ENCODE peak calls at places on chromosomes 16 and 17, in eight cellular contexts. A is lung, L is Panc1, Q is WTC11, H is choroid plexus epithelial cell, B is psoas muscle, V is lower leg skin, E is adrenal gland. D is an unnamed sample.

GRCh38 chr17:59851431-59852375 is 41.0 kb downstream of the TUBD1 start:
- DNase-seq in A (peak; percentile 31), L (no peak), Q (no peak), H (peak; percentile 94), B (no peak), V (peak; percentile 79), E (no peak), D (no peak)

GRCh38 chr17:48439875-48440505 is 10.0 kb upstream of the SKAP1 start:
- DNase-seq in A (no peak), L (no peak), Q (no peak), H (peak; percentile 27), B (no peak), V (no peak), E (no peak), D (peak; percentile 42)

GRCh38 chr16:68097088-68097487 is 11.9 kb downstream of the NFATC3 start:
- DNase-seq in A (no peak), L (no peak), Q (no peak), H (no peak), B (no peak), V (no peak), E (no peak), D (no peak)

GRCh38 chr17:71631483-71631882 is 489.3 kb upstream of the SOX9 start:
- DNase-seq in A (no peak), L (no peak), Q (no peak), H (peak; percentile 29), B (no peak), V (no peak), E (no peak), D (no peak)

GRCh38 chr17:39674702-39675389 is 6.6 kb downstream of the PNMT start:
- DNase-seq in A (no peak), L (no peak), Q (no peak), H (peak; percentile 40), B (peak; percentile 63), V (no peak), E (peak; percentile 16), D (no peak)

GRCh38 chr16:28497386-28497785 is 2.9 kb downstream of the APOBR start:
- DNase-seq in A (no peak), L (no peak), Q (no peak), H (no peak), B (no peak), V (no peak), E (no peak), D (no peak)

GRCh38 chr16:2156849-2157224 is 1.3 kb downstream of the TRAF7 start:
- DNase-seq in A (no peak), L (no peak), Q (no peak), H (no peak), B (no peak), V (no peak), E (no peak), D (no peak)

GRCh38 chr17:70521821-70522256 is 352.5 kb downstream of the KCNJ2 start:
- DNase-seq in A (peak; percentile 57), L (no peak), Q (no peak), H (peak; percentile 79), B (no peak), V (peak; percentile 19), E (peak; percentile 25), D (no peak)

GRCh38 chr17:82072827-82073226 is 7.2 kb upstream of the DUS1L start:
- DNase-seq in A (no peak), L (no peak), Q (no peak), H (no peak), B (peak; percentile 8), V (no peak), E (no peak), D (no peak)

GRCh38 chr17:21375162-21375560 is 996 bp upstream of the KCNJ12 start:
- DNase-seq in A (no peak), L (no peak), Q (no peak), H (no peak), B (no peak), V (no peak), E (no peak), D (no peak)

GRCh38 chr17:42016952-42017865 is at the start of gene DNAJC7:
- DNase-seq in A (peak; percentile 91), L (peak; percentile 35), Q (peak; percentile 92), H (peak; percentile 93), B (peak; percentile 97), V (peak; percentile 86), E (peak; percentile 85), D (peak; percentile 88)

GRCh38 chr16:19346335-19346922 is 60.9 kb downstream of the CLEC19A start:
- DNase-seq in A (no peak), L (no peak), Q (no peak), H (no peak), B (no peak), V (no peak), E (no peak), D (no peak)

GRCh38 chr17:73015722-73016276 is 76.7 kb downstream of the SLC39A11 start:
- DNase-seq in A (no peak), L (no peak), Q (no peak), H (no peak), B (no peak), V (no peak), E (no peak), D (no peak)

GRCh38 chr16:71413341-71413740 is 28.5 kb downstream of the TLE7 start:
- DNase-seq in A (no peak), L (no peak), Q (no peak), H (no peak), B (no peak), V (no peak), E (no peak), D (no peak)

GRCh38 chr16:88415381-88416323 is 32.9 kb downstream of the ZNF469 start:
- DNase-seq in A (no peak), L (no peak), Q (no peak), H (no peak), B (no peak), V (no peak), E (no peak), D (peak; percentile 50)

GRCh38 chr17:75571197-75571884 is 16.3 kb upstream of the MYO15B start:
- DNase-seq in A (peak; percentile 51), L (no peak), Q (no peak), H (peak; percentile 26), B (no peak), V (no peak), E (no peak), D (no peak)

GRCh38 chr17:16406742-16407674 is 8.4 kb upstream of the TRPV2 start:
- DNase-seq in A (no peak), L (no peak), Q (peak; percentile 90), H (no peak), B (peak; percentile 67), V (no peak), E (no peak), D (peak; percentile 77)

DNA sequence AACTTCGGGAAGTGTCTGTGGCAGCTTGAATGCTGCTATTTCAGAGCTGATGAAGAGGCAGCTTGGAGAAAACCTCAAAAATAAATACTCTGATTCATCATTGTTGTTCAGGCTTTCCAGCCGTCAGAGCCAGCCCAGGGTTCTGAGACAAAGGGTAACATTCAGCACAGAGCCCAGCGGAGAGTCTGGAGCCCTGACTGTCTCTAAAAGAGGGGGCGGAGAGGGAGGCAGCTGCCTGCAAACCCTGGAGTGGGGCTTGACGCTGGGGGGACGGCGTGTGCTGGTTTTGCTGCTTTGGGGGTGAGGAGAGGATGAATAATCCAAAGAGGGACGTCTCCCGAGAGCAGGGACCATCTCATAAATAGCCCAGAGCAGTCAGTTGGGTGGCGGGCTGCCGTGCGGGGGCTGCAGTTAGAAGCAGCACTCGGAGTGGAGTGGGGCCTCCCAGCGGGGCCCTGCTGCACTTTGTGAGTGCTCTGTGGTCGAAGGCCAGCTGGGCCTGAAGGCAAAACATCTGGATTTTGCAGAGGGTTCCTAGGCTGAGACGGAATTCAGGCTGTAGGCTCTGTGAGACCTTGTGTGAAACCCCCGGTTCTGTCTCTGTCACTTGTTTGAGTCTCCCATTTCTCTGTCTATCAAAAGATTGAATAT is 237.8 kb downstream of the PRKCA start:
- DNase-seq in A (no peak), L (no peak), Q (peak; percentile 46), H (peak; percentile 92), B (no peak), V (no peak), E (no peak), D (peak; percentile 37)
- TF ChIP-seq CTCF in A (no peak), L (no peak), Q (no peak), H (no peak), B (no peak), V (no peak), E (no peak), D (no peak)

GRCh38 chr16:79598341-79599181 is 2.0 kb downstream of the MAF start:
- DNase-seq in A (peak; percentile 60), L (no peak), Q (peak; percentile 60), H (peak; percentile 54), B (peak; percentile 85), V (peak; percentile 43), E (peak; percentile 47), D (peak; percentile 66)
- TF ChIP-seq CTCF in A (no peak), L (peak; percentile 13), Q (no peak), H (peak; percentile 26), B (peak; percentile 33), V (no peak), E (peak; percentile 16), D (no peak)

DNA sequence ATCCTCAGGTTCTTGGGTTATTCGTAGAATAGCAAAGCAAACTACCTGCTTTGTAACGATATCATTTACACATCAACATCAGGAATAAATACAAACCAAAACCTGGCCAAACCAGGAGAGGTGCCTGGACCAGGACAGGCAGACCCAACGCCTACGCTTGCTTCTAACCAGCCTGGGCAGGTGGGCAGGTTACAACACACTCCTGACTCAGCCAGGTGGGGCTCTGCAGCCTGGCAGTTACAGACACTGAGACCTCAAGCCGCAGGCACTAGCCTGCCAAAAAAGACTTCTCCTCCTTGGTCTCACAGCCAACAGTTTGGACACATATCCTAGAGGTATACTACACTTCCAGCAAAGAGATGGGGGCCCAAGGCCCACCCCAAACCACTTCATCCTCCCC is 14.0 kb downstream of the ANKRD11 start:
- DNase-seq in A (no peak), L (no peak), Q (no peak), H (no peak), B (peak; percentile 16), V (peak; percentile 67), E (no peak), D (no peak)
- TF ChIP-seq CTCF in A (no peak), L (no peak), Q (no peak), H (no peak), B (no peak), V (no peak), E (no peak), D (no peak)

GRCh38 chr17:11628374-11628773 is 30.1 kb downstream of the DNAH9 start:
- DNase-seq in A (no peak), L (no peak), Q (peak; percentile 67), H (no peak), B (no peak), V (no peak), E (no peak), D (no peak)
- TF ChIP-seq CTCF in A (no peak), L (no peak), Q (peak; percentile 15), H (no peak), B (no peak), V (no peak), E (no peak), D (peak; percentile 43)